ENCODE peak calls at places on chromosomes 7 and 10, in ten cellular contexts. A is cardiac fibroblast, I is left ventricle myocardium inferior, X is AG04450, Q is neural progenitor cell, N is GM12878, K is coronary artery, P is IMR-90, U is WTC11, G is A549. W is an unnamed sample.

GRCh38 chr10:51843966-51844365 is 144.6 kb upstream of the CSTF2T start:
- DNase-seq in U (no peak), N (no peak), Q (no peak), P (no peak), G (no peak), X (no peak), A (no peak), K (no peak), I (no peak), W (no peak)

GRCh38 chr10:112226439-112227248 is 43.1 kb upstream of the GPAM start:
- DNase-seq in N (no peak), I (no peak), P (no peak), X (no peak), U (no peak), Q (no peak), G (no peak), K (no peak), A (no peak), W (no peak)

GRCh38 chr10:114538544-114538906 is 119.5 kb downstream of the ABLIM1 start:
- DNase-seq in G (no peak), X (no peak), K (no peak), Q (peak), U (peak), N (no peak), I (no peak), P (no peak), A (no peak), W (no peak)

GRCh38 chr7:129438839-129439640 is 4.8 kb downstream of the STRIP2 start:
- DNase-seq in U (no peak), K (no peak), A (peak), N (no peak), Q (no peak), P (peak), I (no peak), G (peak), X (no peak), W (no peak)

GRCh38 chr10:13700461-13701144 is 113.8 kb downstream of the PRPF18 start:
- DNase-seq in Q (no peak), N (no peak), A (no peak), U (no peak), G (no peak), X (no peak), I (no peak), K (no peak), P (no peak), W (no peak)

GRCh38 chr10:111531690-111532089 is 454.9 kb downstream of the ADRA2A start:
- DNase-seq in X (no peak), G (no peak), A (no peak), U (no peak), K (no peak), N (no peak), P (no peak), Q (no peak), I (no peak), W (no peak)

GRCh38 chr10:58064714-58065528 is 202.8 kb downstream of the IPMK start:
- DNase-seq in I (no peak), P (peak), X (peak), G (peak), K (no peak), Q (peak), U (peak), A (peak), N (no peak), W (peak)

GRCh38 chr7:12323415-12323814 is 80.2 kb downstream of the VWDE start:
- DNase-seq in Q (no peak), P (no peak), N (no peak), I (no peak), X (no peak), G (no peak), A (no peak), U (no peak), K (no peak), W (no peak)

GRCh38 chr7:6231184-6231583 is 41.2 kb downstream of the CYTH3 start:
- DNase-seq in X (no peak), G (no peak), A (no peak), N (no peak), P (no peak), K (no peak), Q (peak), I (no peak), U (no peak), W (no peak)

GRCh38 chr7:80851896-80852476 is 66.9 kb downstream of the SEMA3C start:
- DNase-seq in P (peak), X (peak), I (no peak), U (no peak), N (no peak), Q (no peak), G (peak), K (no peak), A (peak), W (no peak)

GRCh38 chr10:43595739-43596298 is 10.4 kb upstream of the ZNF485 start:
- DNase-seq in G (no peak), U (no peak), N (peak), K (no peak), X (no peak), Q (no peak), A (no peak), I (no peak), P (no peak), W (no peak)

GRCh38 chr10:64537931-64538330 is 1016.7 kb downstream of the REEP3 start:
- DNase-seq in U (no peak), N (no peak), X (no peak), G (no peak), P (no peak), K (no peak), A (no peak), I (no peak), Q (no peak), W (no peak)

GRCh38 chr10:70849582-70850016 is 33.9 kb downstream of the SGPL1 start:
- DNase-seq in A (peak), U (no peak), N (no peak), K (no peak), I (no peak), X (peak), Q (no peak), G (peak), P (peak), W (no peak)

GRCh38 chr7:117269895-117270294 is 53.0 kb downstream of the WNT2 start:
- DNase-seq in N (no peak), K (no peak), P (peak), U (no peak), A (peak), Q (no peak), I (no peak), G (peak), X (no peak), W (no peak)

GRCh38 chr7:73905360-73905759 is 44.4 kb downstream of the TMEM270 start:
- DNase-seq in N (no peak), A (no peak), U (no peak), X (no peak), I (no peak), P (no peak), K (no peak), G (no peak), Q (no peak), W (no peak)

GRCh38 chr10:23186178-23186577 is 5.9 kb upstream of the PTF1A start:
- DNase-seq in A (no peak), I (no peak), U (no peak), K (no peak), P (no peak), Q (no peak), X (no peak), G (no peak), N (no peak), W (no peak)

GRCh38 chr10:53256623-53257022 is 484.0 kb upstream of the MBL2 start:
- DNase-seq in A (no peak), G (no peak), P (no peak), I (no peak), Q (no peak), K (no peak), X (no peak), U (no peak), N (no peak), W (no peak)

GRCh38 chr10:68717435-68717834 is 3.6 kb upstream of the CCAR1 start:
- DNase-seq in K (no peak), A (no peak), X (no peak), I (no peak), Q (no peak), N (no peak), P (no peak), G (no peak), U (no peak), W (no peak)

GRCh38 chr10:72637398-72637857 is 11.5 kb upstream of the MICU1 start:
- DNase-seq in U (no peak), A (peak), P (peak), Q (no peak), N (peak), G (peak), X (no peak), K (no peak), I (peak), W (peak)

GRCh38 chr10:46546591-46547330 is 9.7 kb downstream of the GPRIN2 start:
- DNase-seq in A (no peak), I (peak), U (peak), G (no peak), K (peak), Q (no peak), X (no peak), N (no peak), P (no peak), W (no peak)

GRCh38 chr10:103284170-103284569 is 7.2 kb downstream of the INA start:
- DNase-seq in X (no peak), A (peak), N (no peak), I (no peak), Q (no peak), U (no peak), K (no peak), G (peak), P (no peak), W (no peak)

GRCh38 chr10:78996449-78997129 is 72.2 kb upstream of the ZMIZ1 start:
- DNase-seq in I (no peak), U (no peak), N (no peak), K (no peak), G (no peak), X (no peak), P (no peak), Q (no peak), A (no peak), W (no peak)

GRCh38 chr7:78037603-78038002 is 239.0 kb downstream of the PHTF2 start:
- DNase-seq in P (no peak), N (no peak), U (no peak), K (no peak), I (no peak), A (no peak), X (no peak), Q (no peak), G (no peak), W (no peak)

GRCh38 chr7:129741743-129742213 is 130.3 kb downstream of the NRF1 start:
- DNase-seq in P (no peak), A (no peak), N (no peak), U (no peak), Q (peak), I (no peak), K (no peak), G (no peak), X (no peak), W (no peak)

GRCh38 chr7:151806204-151806603 is 70.7 kb downstream of the PRKAG2 start:
- DNase-seq in K (no peak), P (no peak), A (no peak), N (no peak), I (no peak), U (no peak), Q (no peak), X (no peak), G (no peak), W (no peak)

GRCh38 chr10:93461124-93461806 is 20.9 kb downstream of the MYOF start:
- DNase-seq in X (no peak), G (no peak), U (no peak), N (no peak), K (no peak), A (peak), Q (no peak), I (no peak), P (peak), W (no peak)

GRCh38 chr7:359776-360361 is 69.9 kb downstream of the FOXL3 start:
- DNase-seq in P (no peak), I (peak), A (no peak), X (no peak), U (no peak), N (no peak), G (no peak), Q (no peak), K (no peak), W (no peak)

GRCh38 chr10:49230004-49230403 is 41.8 kb upstream of the TMEM273 start:
- DNase-seq in P (no peak), I (no peak), Q (no peak), N (no peak), X (no peak), A (no peak), G (no peak), U (no peak), K (no peak), W (no peak)

GRCh38 chr7:48105045-48105444 is 16.0 kb downstream of the UPP1 start:
- DNase-seq in G (no peak), P (no peak), I (no peak), U (no peak), N (no peak), X (no peak), A (no peak), Q (no peak), K (no peak), W (no peak)

GRCh38 chr7:95684037-95684436 is 87.7 kb upstream of the PDK4 start:
- DNase-seq in G (peak), I (no peak), A (peak), U (no peak), P (peak), X (no peak), N (no peak), Q (peak), K (no peak), W (no peak)

GRCh38 chr10:30200019-30200415 is 140.6 kb upstream of the JCAD start:
- DNase-seq in N (no peak), K (no peak), P (no peak), A (no peak), G (no peak), I (no peak), U (no peak), Q (no peak), X (no peak), W (no peak)

GRCh38 chr7:12291870-12292269 is 80.8 kb downstream of the TMEM106B start:
- DNase-seq in X (no peak), G (peak), A (peak), Q (no peak), U (no peak), K (no peak), P (peak), N (no peak), I (no peak), W (no peak)

GRCh38 chr7:30472771-30473392 is 5.7 kb downstream of the NOD1 start:
- DNase-seq in U (no peak), K (no peak), Q (no peak), N (no peak), A (peak), I (no peak), G (no peak), P (peak), X (no peak), W (no peak)

GRCh38 chr10:75703191-75703861 is 271.9 kb downstream of the LRMDA start:
- DNase-seq in Q (no peak), N (no peak), A (no peak), I (no peak), P (no peak), U (no peak), G (no peak), K (no peak), X (no peak), W (no peak)

GRCh38 chr10:3365630-3366029 is 193.0 kb upstream of the PITRM1 start:
- DNase-seq in N (no peak), G (peak), Q (no peak), U (no peak), A (no peak), K (no peak), P (no peak), X (no peak), I (no peak), W (peak)

DNA sequence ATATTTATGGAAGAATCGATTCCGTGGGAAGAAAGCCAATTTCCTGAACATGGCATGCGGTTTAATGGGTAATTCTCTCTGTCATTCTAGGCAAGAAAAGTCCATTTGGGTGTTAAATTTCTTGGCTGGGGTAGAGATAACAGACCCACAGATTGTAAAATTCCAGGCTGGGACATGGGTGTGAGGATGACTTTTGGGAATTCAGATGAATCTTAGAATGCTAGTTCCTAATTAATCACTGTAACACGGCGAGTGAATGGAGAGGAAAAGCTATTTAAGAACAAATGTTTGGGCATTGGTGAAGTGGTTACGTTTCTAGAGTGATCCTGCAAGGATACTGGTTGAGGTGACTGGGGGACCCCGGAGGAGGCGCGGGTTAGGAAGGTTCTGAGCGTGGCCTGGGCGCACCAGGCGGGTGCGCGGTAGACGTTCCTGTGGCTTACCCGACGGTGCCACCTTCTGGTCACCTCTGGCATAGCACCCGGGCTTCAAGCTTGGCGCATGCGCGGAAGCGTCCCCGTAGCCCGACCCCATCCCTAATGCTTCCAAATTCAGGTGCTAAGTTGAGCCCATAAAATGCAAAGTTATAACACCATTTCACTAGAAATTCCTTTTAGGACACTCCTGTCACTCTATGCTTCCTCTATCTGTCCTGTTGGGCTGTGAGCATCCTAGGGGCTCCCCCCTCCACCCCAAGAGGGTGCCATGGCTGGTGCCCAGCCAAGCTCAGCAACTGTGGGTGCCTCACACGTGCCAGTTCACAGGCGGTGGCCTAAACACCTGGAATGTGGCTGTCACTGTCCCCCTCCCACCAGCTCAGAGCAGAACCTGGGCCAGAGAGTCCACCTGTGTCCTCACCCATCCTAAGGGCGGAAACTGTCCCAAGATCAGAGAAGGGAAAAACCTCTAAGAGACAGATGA is 104.4 kb downstream of the PTPRE start:
- DNase-seq in U (peak), I (peak), X (peak), N (peak), P (peak), Q (peak), G (peak), K (peak), A (peak), W (peak)
- TF ChIP-seq CTCF in U (peak), I (peak), X (peak), N (peak), P (peak), Q (peak), G (peak), K (peak), A (peak), W (peak)

GRCh38 chr7:105309235-105310156 is 79.2 kb downstream of the SRPK2 start:
- DNase-seq in K (no peak), N (no peak), I (no peak), A (no peak), U (no peak), G (no peak), X (no peak), Q (peak), P (no peak), W (no peak)
- TF ChIP-seq CTCF in K (no peak), N (no peak), I (no peak), A (no peak), U (no peak), G (no peak), X (no peak), Q (no peak), P (no peak), W (peak)

DNA sequence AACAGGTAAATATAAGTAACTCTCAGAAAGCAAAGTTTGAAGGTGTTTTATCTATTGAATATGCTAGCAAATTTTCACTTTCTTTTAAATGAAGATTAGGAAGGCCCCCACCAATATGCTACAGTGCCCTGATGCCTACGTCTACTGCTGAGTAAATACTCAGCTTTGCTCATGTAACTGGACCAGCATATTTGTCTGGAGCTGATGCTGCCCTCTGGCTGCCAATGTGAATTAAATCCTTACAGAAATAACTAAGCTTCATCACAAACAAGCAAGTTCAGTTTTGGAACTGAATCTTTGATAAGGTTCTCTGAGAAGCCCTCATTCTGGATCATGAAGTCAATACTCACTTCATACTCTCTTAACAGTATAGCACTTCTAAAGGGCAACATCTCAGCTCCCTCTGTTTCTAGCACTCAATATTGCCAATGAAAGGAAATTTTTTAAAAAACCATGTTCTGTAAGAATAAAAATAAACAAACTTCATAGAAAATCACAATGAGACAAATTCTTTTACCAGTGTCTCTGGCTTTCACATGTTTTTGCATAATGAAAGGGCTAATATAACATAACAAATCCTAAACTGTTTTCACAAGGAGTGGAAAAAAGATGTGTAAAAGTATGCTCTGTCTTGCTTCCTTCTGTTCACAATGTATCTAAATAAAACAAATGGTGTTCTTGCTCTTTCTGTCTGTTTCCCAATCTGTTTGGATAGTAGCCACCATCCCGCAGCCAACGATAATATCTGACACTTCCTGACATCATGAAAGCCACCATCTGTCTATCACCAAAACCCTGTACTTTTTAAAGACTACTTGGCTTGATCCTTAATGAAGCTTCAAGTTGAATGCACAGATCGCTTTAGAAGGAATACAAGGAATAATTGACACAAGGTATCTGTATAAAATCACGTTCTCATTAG is 246.5 kb downstream of the ETV1 start:
- DNase-seq in X (peak), G (peak), I (no peak), K (no peak), A (peak), P (peak), U (peak), Q (peak), N (no peak), W (no peak)
- TF ChIP-seq CTCF in X (peak), G (peak), I (peak), K (peak), A (peak), P (peak), U (no peak), Q (peak), N (no peak), W (peak)

DNA sequence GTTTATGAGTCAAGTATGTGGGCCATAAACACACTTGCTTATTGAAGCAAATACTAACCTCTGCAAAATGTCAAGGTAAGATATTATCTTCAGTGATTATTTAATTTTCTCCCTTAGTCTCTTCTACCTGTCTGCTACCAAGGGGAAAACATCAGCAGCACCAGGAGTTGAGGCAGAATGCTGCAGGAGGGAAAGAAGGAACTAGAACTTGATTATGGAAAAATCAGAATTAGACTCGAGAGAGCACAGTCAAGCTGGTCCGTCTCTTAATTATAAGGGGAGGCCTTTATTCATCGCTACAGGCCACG is 4.9 kb upstream of the ZFYVE27 start:
- DNase-seq in Q (no peak), P (no peak), K (no peak), X (no peak), N (no peak), G (no peak), U (no peak), A (no peak), I (no peak), W (no peak)
- TF ChIP-seq CTCF in Q (no peak), P (no peak), K (no peak), X (no peak), N (no peak), G (no peak), U (peak), A (no peak), I (peak), W (no peak)

DNA sequence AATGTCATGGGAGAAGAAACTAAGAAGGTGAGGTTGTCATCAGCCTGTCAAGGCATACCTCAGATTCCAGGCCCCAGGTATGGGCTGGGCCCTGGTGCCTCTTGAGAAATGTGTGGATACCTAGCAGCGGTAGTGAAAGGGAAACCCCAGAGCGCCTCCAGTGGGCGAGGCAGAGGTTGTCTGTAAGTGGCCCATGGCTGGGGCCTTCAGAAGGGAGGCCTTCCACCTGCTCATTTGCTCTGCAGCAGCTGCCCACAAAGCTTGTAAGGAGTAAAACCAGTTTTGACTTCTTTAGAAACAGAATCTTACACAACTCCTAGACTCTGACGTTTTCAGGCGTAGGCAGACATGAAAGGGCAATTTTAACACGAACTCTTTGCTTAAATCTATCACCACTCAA is 509.9 kb downstream of the PARD3 start:
- DNase-seq in X (no peak), N (no peak), Q (peak), K (no peak), I (no peak), A (no peak), G (peak), P (no peak), U (peak), W (peak)
- TF ChIP-seq CTCF in X (peak), N (peak), Q (peak), K (no peak), I (no peak), A (no peak), G (no peak), P (no peak), U (peak), W (peak)

GRCh38 chr10:120598377-120598776 is 141.3 kb downstream of the PLPP4 start:
- DNase-seq in N (no peak), I (no peak), G (no peak), K (no peak), A (no peak), U (peak), Q (peak), X (no peak), P (no peak), W (no peak)
- TF ChIP-seq CTCF in N (peak), I (no peak), G (no peak), K (no peak), A (no peak), U (no peak), Q (peak), X (no peak), P (no peak), W (peak)